ENCODE peak calls at places on chromosomes 16 and 17, in four cellular contexts. One of them, this sample, is unnamed.

GRCh38 chr16:1781758-1782407 is 488 bp downstream of the SPSB3 start:
- DNase-seq in IMR-90: peak; percentile 6
- DNase-seq in H9: no peak
- DNase-seq in H1: peak; percentile 56
- DNase-seq in this sample: peak; percentile 55

GRCh38 chr17:65754081-65754480 is 192.6 kb upstream of the AXIN2 start:
- DNase-seq in IMR-90: no peak
- DNase-seq in H9: no peak
- DNase-seq in H1: no peak
- DNase-seq in this sample: no peak

GRCh38 chr17:62666061-62666800 is 38.8 kb downstream of the MRC2 start:
- DNase-seq in IMR-90: no peak
- DNase-seq in H9: peak; percentile 41
- DNase-seq in H1: no peak
- DNase-seq in this sample: no peak

GRCh38 chr17:66411498-66411897 is 109.1 kb downstream of the PRKCA start:
- DNase-seq in IMR-90: no peak
- DNase-seq in H9: no peak
- DNase-seq in H1: no peak
- DNase-seq in this sample: no peak

GRCh38 chr16:23125277-23125676 is 24.0 kb downstream of the USP31 start:
- DNase-seq in IMR-90: no peak
- DNase-seq in H9: no peak
- DNase-seq in H1: no peak
- DNase-seq in this sample: no peak

GRCh38 chr16:84228321-84228838 is 11.4 kb downstream of the KCNG4 start:
- DNase-seq in IMR-90: peak; percentile 89
- DNase-seq in H9: peak; percentile 83
- DNase-seq in H1: peak; percentile 66
- DNase-seq in this sample: peak; percentile 91

GRCh38 chr16:81505011-81505660 is 60.5 kb downstream of the CMIP start:
- DNase-seq in IMR-90: no peak
- DNase-seq in H9: no peak
- DNase-seq in H1: no peak
- DNase-seq in this sample: peak; percentile 51

GRCh38 chr17:29394761-29395160 is 4.6 kb downstream of the TAOK1 start:
- DNase-seq in IMR-90: no peak
- DNase-seq in H9: no peak
- DNase-seq in H1: no peak
- DNase-seq in this sample: no peak

GRCh38 chr16:13060932-13061331 is 159.5 kb downstream of the SHISA9 start:
- DNase-seq in IMR-90: no peak
- DNase-seq in H9: no peak
- DNase-seq in H1: no peak
- DNase-seq in this sample: peak; percentile 72

GRCh38 chr16:17983114-17983513 is 353.4 kb downstream of the NPIPA8 start:
- DNase-seq in IMR-90: no peak
- DNase-seq in H9: no peak
- DNase-seq in H1: no peak
- DNase-seq in this sample: no peak

GRCh38 chr16:82735176-82735575 is 108.4 kb downstream of the CDH13 start:
- DNase-seq in IMR-90: no peak
- DNase-seq in H9: no peak
- DNase-seq in H1: no peak
- DNase-seq in this sample: no peak

GRCh38 chr16:29842732-29843346 is 20.2 kb downstream of the CDIPT start:
- DNase-seq in IMR-90: no peak
- DNase-seq in H9: no peak
- DNase-seq in H1: no peak
- DNase-seq in this sample: no peak
- H3K23ac ChIP-seq in IMR-90: no peak overlapping the region
- H3K23ac ChIP-seq in H9: no peak overlapping the region
- H3K23ac ChIP-seq in H1: no peak overlapping the region
- H3K23ac ChIP-seq in this sample: no peak overlapping the region

DNA sequence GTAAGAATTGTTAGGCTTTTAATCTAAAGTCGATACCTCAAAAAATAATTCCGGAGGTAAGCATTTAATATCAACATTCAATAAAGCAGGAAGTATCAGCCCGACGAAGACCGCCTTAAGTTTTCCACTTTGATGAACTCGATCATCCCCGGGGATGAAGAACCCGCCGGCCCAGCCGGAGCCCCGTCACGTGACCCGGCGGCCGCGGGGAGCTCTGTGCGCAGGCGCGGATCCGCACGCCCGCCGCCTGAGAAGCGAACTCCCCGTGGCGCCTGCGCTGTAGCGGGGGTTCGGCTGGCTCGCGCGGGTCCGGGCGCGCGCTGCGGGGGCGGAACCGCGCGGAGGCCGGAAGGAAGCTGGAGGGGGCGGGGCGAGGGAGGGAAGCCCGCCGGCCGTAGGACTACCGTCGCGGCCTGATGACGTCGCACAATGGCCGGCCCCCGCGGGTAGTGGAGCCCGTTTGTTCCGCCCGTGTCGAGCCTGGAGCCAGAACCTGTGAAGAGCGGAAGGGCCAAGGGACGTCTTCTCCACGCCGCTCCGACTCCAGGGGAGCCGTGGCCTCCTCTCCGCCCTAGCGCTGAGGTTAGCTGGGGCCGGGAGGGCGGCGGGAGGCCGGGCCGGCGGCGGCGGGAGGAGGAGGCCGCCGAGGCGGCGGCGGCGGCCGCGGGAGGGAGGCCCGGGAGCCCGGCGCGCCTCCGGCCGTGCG is at the start of gene ZC3H18:
- DNase-seq in IMR-90: peak; percentile 92
- DNase-seq in H9: peak; percentile 94
- DNase-seq in H1: peak; percentile 94
- DNase-seq in this sample: peak; percentile 97
- H2BK15ac ChIP-seq in IMR-90: peak within 1 kb of the TSS; percentile 15
- H2BK15ac ChIP-seq in H9: no peak within 1 kb of the TSS
- H2BK15ac ChIP-seq in H1: peak within 1 kb of the TSS; percentile 25
- H2BK15ac ChIP-seq in this sample: no peak within 1 kb of the TSS

GRCh38 chr16:79073560-79073959 is 527.0 kb downstream of the MAF start:
- DNase-seq in IMR-90: no peak
- DNase-seq in H9: no peak
- DNase-seq in H1: no peak
- DNase-seq in this sample: no peak

GRCh38 chr16:79069118-79069517 is 531.4 kb downstream of the MAF start:
- DNase-seq in IMR-90: no peak
- DNase-seq in H9: no peak
- DNase-seq in H1: no peak
- DNase-seq in this sample: no peak

GRCh38 chr16:79067600-79067999 is 532.9 kb downstream of the MAF start:
- DNase-seq in IMR-90: no peak
- DNase-seq in H9: no peak
- DNase-seq in H1: no peak
- DNase-seq in this sample: no peak

GRCh38 chr16:79069634-79070033 is 530.9 kb downstream of the MAF start:
- DNase-seq in IMR-90: no peak
- DNase-seq in H9: no peak
- DNase-seq in H1: no peak
- DNase-seq in this sample: no peak

GRCh38 chr16:79071424-79071823 is 529.1 kb downstream of the MAF start:
- DNase-seq in IMR-90: no peak
- DNase-seq in H9: no peak
- DNase-seq in H1: no peak
- DNase-seq in this sample: no peak
- H4K5ac ChIP-seq in IMR-90: no peak overlapping the region
- H4K5ac ChIP-seq in H9: no peak overlapping the region
- H4K5ac ChIP-seq in H1: no peak overlapping the region
- H4K5ac ChIP-seq in this sample: no peak overlapping the region

GRCh38 chr17:2703606-2704005 is 8.0 kb downstream of the CLUH start:
- DNase-seq in IMR-90: no peak
- DNase-seq in H9: no peak
- DNase-seq in H1: no peak
- DNase-seq in this sample: no peak
- H3K23ac ChIP-seq in IMR-90: no peak overlapping the region
- H3K23ac ChIP-seq in H9: no peak overlapping the region
- H3K23ac ChIP-seq in H1: no peak overlapping the region
- H3K23ac ChIP-seq in this sample: no peak overlapping the region